ENCODE peak calls at places on chromosomes 11 and 22, in five cellular contexts. V, M, F, S and U are unnamed samples.

GRCh38 chr22:17862646-17863181 is 88.4 kb upstream of the BID start:
- DNase-seq in V (no peak), M (no peak), F (no peak), S (no peak), U (no peak)

GRCh38 chr22:43975041-43975440 is 19.8 kb downstream of the SAMM50 start:
- DNase-seq in V (no peak), M (no peak), F (no peak), S (no peak), U (no peak)

GRCh38 chr11:34224434-34224966 is 119.1 kb downstream of the NAT10 start:
- DNase-seq in V (no peak), M (no peak), F (no peak), S (no peak), U (no peak)

GRCh38 chr11:1943576-1943975 is 3.6 kb upstream of the MRPL23 start:
- DNase-seq in V (no peak), M (no peak), F (peak), S (no peak), U (no peak)

GRCh38 chr11:16317712-16318111 is 38.6 kb downstream of the SOX6 start:
- DNase-seq in V (no peak), M (no peak), F (no peak), S (no peak), U (no peak)

GRCh38 chr22:36432592-36433317 is 45.0 kb upstream of the MYH9 start:
- DNase-seq in V (no peak), M (no peak), F (no peak), S (no peak), U (no peak)

GRCh38 chr11:75425422-75425821 is 7.6 kb downstream of the KLHL35 start:
- DNase-seq in V (no peak), M (peak), F (peak), S (peak), U (no peak)

GRCh38 chr11:64745219-64745522 is 1.2 kb upstream of the RASGRP2 start:
- DNase-seq in V (no peak), M (no peak), F (peak), S (peak), U (no peak)

GRCh38 chr11:68582416-68583046 is 101.8 kb upstream of the GAL start:
- DNase-seq in V (no peak), M (no peak), F (no peak), S (no peak), U (no peak)

GRCh38 chr11:132734217-132734616 is 798.1 kb downstream of the OPCML start:
- DNase-seq in V (peak), M (no peak), F (no peak), S (no peak), U (no peak)

GRCh38 chr11:90219438-90219837 is 3.4 kb downstream of the CHORDC1 start:
- DNase-seq in V (no peak), M (no peak), F (no peak), S (no peak), U (no peak)

GRCh38 chr11:112249871-112250590 is 10.6 kb downstream of the PLET1 start:
- DNase-seq in V (no peak), M (no peak), F (no peak), S (no peak), U (no peak)

GRCh38 chr11:2289350-2289749 is 12.4 kb downstream of the C11orf21 start:
- DNase-seq in V (no peak), M (no peak), F (no peak), S (no peak), U (no peak)

GRCh38 chr11:17256512-17256911 is 20.0 kb upstream of the NUCB2 start:
- DNase-seq in V (peak), M (peak), F (no peak), S (no peak), U (no peak)

GRCh38 chr11:12201016-12201985 is 90.9 kb downstream of the MICAL2 start:
- DNase-seq in V (peak), M (peak), F (no peak), S (peak), U (no peak)

GRCh38 chr11:90919332-90919731 is 696.5 kb upstream of the CHORDC1 start:
- DNase-seq in V (no peak), M (no peak), F (no peak), S (no peak), U (no peak)

GRCh38 chr22:43209523-43209890 is 22.6 kb upstream of the TTLL12 start:
- DNase-seq in V (no peak), M (no peak), F (no peak), S (no peak), U (no peak)

GRCh38 chr11:12016246-12016645 is 7.8 kb upstream of the DKK3 start:
- DNase-seq in V (no peak), M (peak), F (no peak), S (no peak), U (no peak)

GRCh38 chr22:22446527-22446926 is 62.0 kb downstream of the ZNF280B start:
- DNase-seq in V (no peak), M (no peak), F (no peak), S (no peak), U (no peak)

GRCh38 chr11:120652705-120653335 is 141.3 kb downstream of the GRIK4 start:
- DNase-seq in V (peak), M (peak), F (no peak), S (no peak), U (no peak)

GRCh38 chr11:81932303-81932702 is 801.4 kb downstream of the FAM181B start:
- DNase-seq in V (no peak), M (no peak), F (no peak), S (no peak), U (no peak)

GRCh38 chr11:78808903-78809302 is 234.2 kb upstream of the NARS2 start:
- DNase-seq in V (no peak), M (no peak), F (no peak), S (no peak), U (no peak)

GRCh38 chr11:86101493-86101892 is 32.6 kb upstream of the PICALM start:
- DNase-seq in V (peak), M (peak), F (no peak), S (no peak), U (no peak)

GRCh38 chr11:13315517-13316432 is 38.2 kb downstream of the BMAL1 start:
- DNase-seq in V (no peak), M (no peak), F (no peak), S (no peak), U (no peak)

GRCh38 chr11:42770444-42771065 is 541.2 kb upstream of the API5 start:
- DNase-seq in V (no peak), M (peak), F (peak), S (peak), U (no peak)

GRCh38 chr11:70077411-70078094 is 564 bp upstream of the ANO1 start:
- DNase-seq in V (no peak), M (no peak), F (peak), S (no peak), U (no peak)

GRCh38 chr22:35357883-35358621 is 22.8 kb upstream of the HMOX1 start:
- DNase-seq in V (peak), M (peak), F (no peak), S (no peak), U (no peak)

GRCh38 chr11:111441443-111441842 is 62.4 kb upstream of the POU2AF1 start:
- DNase-seq in V (peak), M (peak), F (no peak), S (no peak), U (no peak)

GRCh38 chr11:112174789-112175595 is at the start of gene BCO2:
- DNase-seq in V (peak), M (peak), F (peak), S (peak), U (no peak)

GRCh38 chr22:45296628-45297297 is 12.0 kb downstream of the UPK3A start:
- DNase-seq in V (no peak), M (no peak), F (no peak), S (no peak), U (no peak)

GRCh38 chr22:29481265-29482000 is 1.4 kb downstream of the NEFH start:
- DNase-seq in V (no peak), M (no peak), F (peak), S (no peak), U (no peak)

GRCh38 chr11:4125141-4125540 is 30.5 kb downstream of the RRM1 start:
- DNase-seq in V (peak), M (no peak), F (no peak), S (no peak), U (no peak)

GRCh38 chr11:128476729-128477128 is 110.6 kb downstream of the ETS1 start:
- DNase-seq in V (no peak), M (no peak), F (no peak), S (no peak), U (no peak)

GRCh38 chr11:85805387-85805786 is 5.6 kb downstream of the SYTL2 start:
- DNase-seq in V (peak), M (no peak), F (no peak), S (no peak), U (no peak)

GRCh38 chr22:48358886-48359612 is 1468.6 kb downstream of the BRD1 start:
- DNase-seq in V (no peak), M (no peak), F (no peak), S (no peak), U (no peak)

GRCh38 chr11:44065851-44066731 is at the start of gene ACCS:
- DNase-seq in V (peak), M (peak), F (peak), S (peak), U (peak)

DNA sequence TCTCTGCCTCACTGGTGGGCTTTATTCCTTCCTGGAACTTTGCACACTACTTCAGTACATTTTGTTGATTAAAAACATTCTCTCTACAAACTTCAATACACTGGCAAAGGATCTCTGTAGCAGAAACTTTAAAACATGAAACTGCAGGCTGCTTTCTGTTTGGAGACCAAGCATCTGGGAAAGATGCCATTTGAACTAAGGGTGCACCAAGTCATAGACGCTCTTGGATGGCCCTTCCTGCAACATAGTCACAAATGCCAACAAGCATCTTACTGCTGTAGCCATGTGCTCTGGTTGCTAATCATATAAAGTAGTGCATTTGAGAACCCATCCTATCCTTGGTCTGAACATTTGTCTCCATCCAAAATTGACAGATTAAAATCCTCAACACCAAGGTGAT is 56.4 kb downstream of the SNX19 start:
- DNase-seq in V (no peak), M (no peak), F (no peak), S (no peak), U (no peak)
- TF ChIP-seq RFX5 in V (no peak), M (no peak), F (no peak), S (no peak), U (no peak)

GRCh38 chr11:92941676-92942571 is 27.5 kb upstream of the MTNR1B start:
- DNase-seq in V (peak), M (peak), F (no peak), S (peak), U (no peak)
- TF ChIP-seq RFX5 in V (no peak), M (no peak), F (no peak), S (no peak), U (no peak)

GRCh38 chr22:49827307-49827852 is 293 bp downstream of the BRD1 start:
- DNase-seq in V (no peak), M (no peak), F (no peak), S (peak), U (no peak)
- TF ChIP-seq RFX5 in V (no peak), M (no peak), F (no peak), S (no peak), U (no peak)

GRCh38 chr22:46684706-46685105 is 53.3 kb downstream of the CERK start:
- DNase-seq in V (no peak), M (no peak), F (no peak), S (no peak), U (peak)
- TF ChIP-seq RFX5 in V (no peak), M (no peak), F (no peak), S (no peak), U (no peak)

GRCh38 chr22:50046481-50047245 is 11.4 kb downstream of the TTLL8 start:
- DNase-seq in V (no peak), M (no peak), F (no peak), S (peak), U (no peak)
- TF ChIP-seq RFX5 in V (no peak), M (no peak), F (no peak), S (no peak), U (no peak)

DNA sequence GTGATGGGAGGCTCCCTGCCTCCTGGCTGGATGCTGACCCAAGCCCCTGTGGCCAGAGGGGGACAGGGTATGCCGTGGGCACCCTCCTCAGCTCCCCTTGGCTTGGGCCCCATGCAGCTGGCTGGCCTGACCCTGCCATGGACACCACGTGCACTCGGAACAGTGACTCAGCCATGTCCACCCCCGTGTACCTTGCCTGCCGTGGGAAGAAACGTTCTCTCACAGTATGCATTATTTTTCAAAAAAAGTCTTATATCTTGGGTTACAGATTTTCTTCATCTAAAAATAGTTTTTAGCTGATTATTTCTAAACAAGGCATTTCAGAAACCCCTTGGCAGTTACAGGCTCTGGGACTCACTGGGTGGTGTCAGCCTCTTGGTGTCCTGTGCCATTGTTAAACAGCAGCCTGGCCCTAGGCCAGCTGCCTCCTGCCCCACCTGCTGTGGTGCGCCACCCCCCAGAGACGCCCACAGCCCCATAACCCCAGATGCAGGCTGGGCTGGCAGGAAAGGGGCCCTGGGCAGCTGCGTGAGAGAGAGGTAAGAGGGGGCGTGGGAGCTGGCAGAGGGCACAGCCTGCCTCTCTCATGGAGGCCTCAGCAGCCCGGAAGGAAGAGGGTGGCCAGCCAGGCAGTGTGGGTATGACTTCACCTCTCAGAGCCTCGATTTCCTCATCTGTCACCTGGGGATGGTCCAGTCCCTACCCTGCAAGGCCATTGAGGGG is 99.8 kb downstream of the MORC2 start:
- DNase-seq in V (peak), M (no peak), F (no peak), S (peak), U (no peak)
- TF ChIP-seq RFX5 in V (no peak), M (no peak), F (no peak), S (no peak), U (no peak)

GRCh38 chr11:115168229-115168671 is 336.0 kb downstream of the CADM1 start:
- DNase-seq in V (no peak), M (no peak), F (no peak), S (peak), U (no peak)
- TF ChIP-seq RFX5 in V (no peak), M (no peak), F (no peak), S (no peak), U (no peak)

DNA sequence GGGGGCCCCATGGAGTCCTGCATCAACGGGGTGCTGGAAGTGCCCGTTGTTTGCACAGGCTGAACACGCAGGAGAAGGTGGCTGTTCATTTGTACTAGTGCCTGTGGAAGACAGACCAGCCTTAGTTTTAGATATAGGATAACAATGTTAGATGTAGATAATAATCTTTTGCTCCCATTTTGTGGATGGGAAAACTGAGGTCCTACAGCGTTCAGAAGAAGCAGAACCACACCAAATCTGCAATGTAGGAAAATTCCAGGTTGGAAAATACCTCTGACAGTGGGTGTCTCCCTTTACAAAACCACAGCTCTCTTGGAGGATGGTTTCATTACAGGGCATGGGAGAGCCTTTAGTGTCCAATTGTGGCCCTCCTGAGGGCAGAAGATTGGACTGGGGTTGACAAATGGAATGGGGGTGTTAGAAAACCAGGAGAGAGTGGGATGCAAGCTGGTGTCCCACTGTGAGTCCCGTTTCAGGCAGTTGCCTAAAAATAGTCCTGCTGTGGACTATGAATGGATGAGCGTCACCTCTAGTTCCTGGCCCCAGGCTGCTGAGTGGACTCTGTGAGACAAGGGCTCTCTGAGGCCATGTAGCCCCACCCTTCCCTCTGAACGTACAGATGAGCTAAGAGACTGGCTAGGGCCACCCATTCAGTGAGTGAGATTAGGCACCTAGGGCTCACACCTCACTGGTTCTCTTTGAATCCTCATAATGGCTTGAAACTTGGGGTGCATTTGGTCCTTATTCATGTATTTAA is 508.8 kb downstream of the MN1 start:
- DNase-seq in V (no peak), M (no peak), F (no peak), S (no peak), U (no peak)
- TF ChIP-seq RFX5 in V (no peak), M (no peak), F (no peak), S (no peak), U (no peak)